ENCODE peak calls at places on chromosomes 7 and 10, in five cellular contexts. Y is heart right ventricle; P is Peyer's patch; L is Caco-2; H is CD4-positive, CD25-positive, alpha-beta regulatory T cell. W is an unnamed sample. For H3K4me1, the result is how much of the 10 kb centered on the place peaks cover.

GRCh38 chr10:124066744-124067714 is 26.4 kb downstream of the CHST15 start:
- DNase-seq in Y (no peak), P (no peak), L (no peak), H (no peak), W (no peak)

GRCh38 chr7:32677593-32677992 is 182.3 kb downstream of the AVL9 start:
- DNase-seq in Y (no peak), P (no peak), L (no peak), H (no peak), W (no peak)

GRCh38 chr7:75813084-75813483 is 522 bp downstream of the CCL24 start:
- DNase-seq in Y (no peak), P (no peak), L (no peak), H (no peak), W (no peak)

GRCh38 chr10:93815304-93816091 is 57.8 kb downstream of the LGI1 start:
- DNase-seq in Y (no peak), P (no peak), L (peak), H (no peak), W (no peak)

GRCh38 chr10:45673074-45673628 is 579 bp upstream of the ZFAND4 start:
- DNase-seq in Y (peak), P (peak), L (no peak), H (no peak), W (no peak)

GRCh38 chr7:42400961-42401360 is 164.0 kb upstream of the GLI3 start:
- DNase-seq in Y (no peak), P (no peak), L (no peak), H (no peak), W (no peak)

GRCh38 chr10:17831896-17832295 is 22.7 kb downstream of the MRC1 start:
- DNase-seq in Y (no peak), P (no peak), L (no peak), H (no peak), W (no peak)

GRCh38 chr7:18361756-18362155 is 133.8 kb upstream of the HDAC9 start:
- DNase-seq in Y (no peak), P (peak), L (peak), H (no peak), W (no peak)

GRCh38 chr10:133238066-133238804 is 580 bp downstream of the VENTX start:
- DNase-seq in Y (no peak), P (no peak), L (no peak), H (no peak), W (no peak)

GRCh38 chr10:129168660-129169059 is 298.4 kb upstream of the MGMT start:
- DNase-seq in Y (no peak), P (no peak), L (no peak), H (no peak), W (no peak)

GRCh38 chr7:146208484-146208883 is 91.9 kb downstream of the CNTNAP2 start:
- DNase-seq in Y (no peak), P (no peak), L (no peak), H (no peak), W (no peak)

GRCh38 chr7:30391806-30392205 is 86.8 kb downstream of the NOD1 start:
- DNase-seq in Y (no peak), P (no peak), L (no peak), H (no peak), W (no peak)

GRCh38 chr7:27159278-27160146 is 3.0 kb upstream of the HOXA7 start:
- DNase-seq in Y (no peak), P (peak), L (no peak), H (no peak), W (no peak)

GRCh38 chr7:81791578-81792524 is 22.0 kb upstream of the HGF start:
- DNase-seq in Y (no peak), P (no peak), L (no peak), H (no peak), W (no peak)

GRCh38 chr10:44914891-44915290 is 3.8 kb downstream of the TMEM72 start:
- DNase-seq in Y (no peak), P (no peak), L (no peak), H (no peak), W (no peak)

GRCh38 chr10:119770928-119771327 is 45.1 kb downstream of the INPP5F start:
- DNase-seq in Y (no peak), P (no peak), L (no peak), H (no peak), W (no peak)

GRCh38 chr7:2758673-2759603 is 70.9 kb downstream of the AMZ1 start:
- DNase-seq in Y (no peak), P (no peak), L (no peak), H (no peak), W (no peak)

GRCh38 chr10:113907166-113907565 is 52.7 kb downstream of the NHLRC2 start:
- DNase-seq in Y (no peak), P (no peak), L (no peak), H (no peak), W (no peak)

GRCh38 chr10:131085586-131085860 is 226.0 kb downstream of the TCERG1L start:
- DNase-seq in Y (no peak), P (no peak), L (no peak), H (no peak), W (no peak)

GRCh38 chr7:2169923-2170575 is 62.7 kb downstream of the MAD1L1 start:
- DNase-seq in Y (no peak), P (no peak), L (no peak), H (no peak), W (no peak)

GRCh38 chr7:96200740-96201139 is 121.2 kb downstream of the SLC25A13 start:
- DNase-seq in Y (no peak), P (no peak), L (no peak), H (no peak), W (no peak)

GRCh38 chr10:109984013-109984412 is 23.8 kb upstream of the ADD3 start:
- DNase-seq in Y (no peak), P (no peak), L (no peak), H (no peak), W (no peak)

GRCh38 chr10:62307635-62308034 is 39.0 kb upstream of the RTKN2 start:
- DNase-seq in Y (no peak), P (no peak), L (no peak), H (no peak), W (no peak)

GRCh38 chr10:50613726-50614443 is 9.9 kb downstream of the SGMS1 start:
- DNase-seq in Y (no peak), P (no peak), L (no peak), H (no peak), W (no peak)

GRCh38 chr10:74011762-74012161 is 13.8 kb downstream of the VCL start:
- DNase-seq in Y (no peak), P (no peak), L (no peak), H (no peak), W (no peak)

GRCh38 chr7:47795631-47796030 is 152.6 kb downstream of the PKD1L1 start:
- DNase-seq in Y (no peak), P (no peak), L (no peak), H (no peak), W (no peak)

GRCh38 chr10:76492026-76492425 is 1060.6 kb downstream of the LRMDA start:
- DNase-seq in Y (no peak), P (no peak), L (peak), H (no peak), W (no peak)

GRCh38 chr7:75757298-75757676 is 14.7 kb downstream of the CCL26 start:
- DNase-seq in Y (no peak), P (no peak), L (no peak), H (no peak), W (no peak)

GRCh38 chr7:36360244-36360643 is 29.4 kb upstream of the ANLN start:
- DNase-seq in Y (no peak), P (no peak), L (no peak), H (no peak), W (no peak)

GRCh38 chr7:932651-932975 is 21.9 kb downstream of the ADAP1 start:
- DNase-seq in Y (peak), P (peak), L (no peak), H (no peak), W (no peak)

GRCh38 chr7:16563281-16564022 is 36.8 kb downstream of the LRRC72 start:
- DNase-seq in Y (no peak), P (no peak), L (no peak), H (peak), W (no peak)
- H3K4me3 ChIP-seq in Y (no peak), P (no peak), L (no peak), H (peak), W (no peak)

GRCh38 chr7:100882201-100882600 is 7.3 kb downstream of the SRRT start:
- DNase-seq in Y (no peak), P (peak), L (no peak), H (no peak), W (no peak)

GRCh38 chr7:100884741-100885439 is 4.6 kb downstream of the UFSP1 start:
- DNase-seq in Y (no peak), P (peak), L (no peak), H (no peak), W (no peak)

GRCh38 chr7:100881136-100881535 is 6.2 kb downstream of the SRRT start:
- DNase-seq in Y (no peak), P (no peak), L (no peak), H (no peak), W (no peak)

GRCh38 chr7:100880645-100881044 is 5.7 kb downstream of the SRRT start:
- DNase-seq in Y (no peak), P (peak), L (no peak), H (no peak), W (no peak)

DNA sequence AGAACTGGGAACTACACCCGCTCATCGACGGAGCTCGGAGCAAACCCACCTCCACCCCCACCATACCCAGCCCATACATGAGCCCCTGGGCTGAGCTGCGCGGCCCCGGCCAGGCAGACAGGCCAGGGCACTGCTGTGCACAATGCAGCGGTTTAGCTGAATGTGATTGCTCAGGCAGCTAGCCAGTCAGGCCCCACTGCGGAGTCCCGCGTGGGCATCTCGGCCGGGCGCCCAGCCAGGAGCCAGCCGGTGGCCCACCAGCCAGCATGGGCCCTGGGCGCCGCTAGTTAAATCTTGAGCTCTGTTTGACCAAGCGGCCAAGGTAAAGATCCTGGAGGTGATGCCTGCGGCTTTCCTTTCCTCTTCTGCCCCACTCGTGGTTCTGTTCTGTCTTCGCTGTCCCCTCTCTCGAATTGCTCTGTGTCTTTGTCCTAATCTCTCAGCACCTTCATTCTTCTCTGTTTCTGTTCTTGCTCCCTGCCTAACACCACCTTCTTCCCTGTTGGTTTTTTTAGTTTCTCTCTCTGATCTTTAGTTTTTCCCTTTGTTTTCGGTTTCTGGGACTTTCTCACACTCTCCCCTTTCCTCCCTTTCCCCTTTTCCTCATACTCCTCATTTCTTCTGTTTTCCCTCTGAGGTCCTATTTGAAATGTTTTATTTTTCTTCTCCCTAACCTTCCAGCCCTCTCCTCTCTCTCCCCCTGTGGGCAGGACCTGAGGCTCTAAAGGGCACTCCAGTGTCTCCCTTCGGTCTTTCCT is 6.6 kb downstream of the UFSP1 start:
- DNase-seq in Y (no peak), P (no peak), L (no peak), H (no peak), W (no peak)
- H3K4me1 ChIP-seq in Y (under half), P (under half), L (under half), H (under half), W (under half)

DNA sequence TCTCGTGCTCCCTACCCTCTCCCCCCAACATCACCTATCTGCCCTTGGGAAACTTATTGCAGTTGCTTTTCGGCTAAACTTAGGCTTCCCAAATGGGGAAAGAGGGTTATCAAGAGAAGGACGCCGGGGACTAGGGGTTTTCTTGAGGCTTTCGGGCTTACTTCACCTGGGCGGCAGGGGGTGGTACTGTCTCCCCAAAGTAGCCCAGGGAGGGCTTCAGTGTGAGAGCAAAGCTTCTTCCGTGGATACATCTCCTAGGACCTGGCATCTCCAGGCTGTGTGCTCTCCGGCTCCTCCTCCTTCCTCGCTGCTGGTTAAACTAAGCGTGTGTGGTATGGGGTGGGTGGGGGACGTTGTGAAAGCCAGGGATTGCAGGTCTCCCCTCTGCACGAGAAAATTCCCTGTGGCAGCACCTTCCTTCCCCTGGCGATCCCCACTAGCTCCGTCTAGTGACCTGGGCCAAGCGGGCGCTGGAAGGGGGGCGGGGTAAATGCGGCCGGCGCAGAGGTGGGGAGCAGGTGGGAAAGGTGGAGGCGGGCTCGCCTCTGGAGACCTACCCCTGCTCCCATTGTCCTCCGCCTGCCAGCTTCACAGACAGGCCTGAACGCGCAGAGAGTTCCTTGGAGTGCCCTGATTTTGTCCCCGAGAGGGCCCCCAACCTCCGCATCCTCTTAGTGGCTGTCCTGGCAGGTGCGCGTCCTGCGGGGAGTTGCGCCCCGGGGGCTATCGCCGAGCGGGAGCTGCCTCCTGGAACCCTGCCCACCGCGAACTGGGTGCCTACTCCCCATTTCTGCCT is 1.2 kb downstream of the PLXDC2 start:
- DNase-seq in Y (peak), P (no peak), L (peak), H (no peak), W (no peak)
- H3K4me3 ChIP-seq in Y (peak), P (peak), L (peak), H (no peak), W (peak)

GRCh38 chr7:94632338-94633024 is 23.5 kb downstream of the SGCE start:
- DNase-seq in Y (no peak), P (no peak), L (no peak), H (no peak), W (no peak)

GRCh38 chr7:94635687-94636086 is 20.2 kb downstream of the SGCE start:
- DNase-seq in Y (no peak), P (no peak), L (no peak), H (no peak), W (no peak)

GRCh38 chr7:94630855-94631254 is 25.1 kb downstream of the SGCE start:
- DNase-seq in Y (no peak), P (no peak), L (no peak), H (no peak), W (no peak)

GRCh38 chr7:94633025-94633341 is 22.9 kb downstream of the SGCE start:
- DNase-seq in Y (no peak), P (no peak), L (no peak), H (no peak), W (no peak)
- H3K4me1 ChIP-seq in Y (under half), P (under half), L (under half), H (under half), W (under half)

GRCh38 chr10:75013522-75013921 is 97.9 kb upstream of the SAMD8 start:
- DNase-seq in Y (no peak), P (no peak), L (no peak), H (no peak), W (no peak)
- H3K4me3 ChIP-seq in Y (no peak), P (no peak), L (no peak), H (peak), W (no peak)

GRCh38 chr7:98283127-98283886 is 1.8 kb downstream of the BRI3 start:
- DNase-seq in Y (no peak), P (peak), L (no peak), H (no peak), W (peak)

GRCh38 chr7:98280296-98280695 is 1.2 kb upstream of the BRI3 start:
- DNase-seq in Y (no peak), P (no peak), L (no peak), H (no peak), W (no peak)

GRCh38 chr7:98280791-98281756 is at the start of gene BRI3:
- DNase-seq in Y (peak), P (peak), L (peak), H (peak), W (peak)

GRCh38 chr7:98282727-98283126 is 1.2 kb downstream of the BRI3 start:
- DNase-seq in Y (no peak), P (no peak), L (no peak), H (no peak), W (no peak)

DNA sequence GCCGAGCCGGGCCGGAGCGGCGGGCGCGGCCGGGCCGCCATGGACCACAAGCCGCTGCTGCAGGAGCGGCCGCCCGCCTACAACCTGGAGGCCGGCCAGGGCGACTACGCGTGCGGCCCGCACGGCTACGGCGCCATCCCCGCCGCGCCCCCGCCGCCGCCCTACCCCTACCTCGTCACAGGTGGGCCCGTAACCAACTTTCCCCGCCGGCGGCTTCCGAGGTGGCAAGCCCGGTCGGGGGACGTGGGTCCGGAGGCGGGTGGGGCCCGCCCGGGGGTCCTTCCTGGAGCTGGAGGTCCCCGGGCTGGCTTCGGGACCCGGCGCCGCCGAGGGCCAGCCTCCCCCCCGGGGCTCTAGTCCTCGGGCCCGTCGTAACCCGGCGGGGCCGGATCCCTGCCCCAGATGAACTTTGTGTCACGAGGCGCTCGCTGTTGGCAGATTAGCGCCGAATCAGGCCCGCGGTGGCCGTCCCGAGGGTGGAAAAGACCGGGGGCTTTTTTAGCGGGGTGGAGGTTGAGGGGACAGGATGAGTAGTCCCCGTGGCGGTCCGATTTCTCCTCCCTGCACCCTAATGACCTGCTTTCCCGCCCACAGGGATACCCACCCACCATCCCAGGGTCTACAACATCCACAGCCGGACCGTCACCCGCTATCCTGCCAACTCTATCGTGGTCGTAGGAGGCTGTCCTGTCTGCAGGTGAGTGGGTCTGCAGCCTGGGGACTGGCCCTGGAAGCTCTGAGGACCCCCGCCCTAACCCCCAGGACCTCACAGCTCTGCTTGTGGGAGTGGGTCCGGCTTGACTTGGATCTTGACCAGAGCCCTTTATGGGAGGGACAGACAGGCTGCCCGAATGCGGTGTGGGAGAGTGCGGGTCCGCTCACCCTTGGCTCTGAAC is 519 bp downstream of the BRI3 start:
- DNase-seq in Y (no peak), P (peak), L (peak), H (peak), W (no peak)
- H3K4me1 ChIP-seq in Y (half or more), P (half or more), L (under half), H (under half), W (under half)